ENCODE peak calls at places on chromosomes 6 and 20, in eight cellular contexts. U is astrocyte, Q is AG09309, S is MCF 10A, H is GM20000, P is cardiac fibroblast, T is colonic mucosa, C is LNCaP clone FGC. Y is an unnamed sample.
A peak's percentile ranks its signal among the peaks of the same experiment; 100 is the strongest.

GRCh38 chr6:139981810-139982550 is 607.5 kb upstream of the CITED2 start:
- DNase-seq in U (peak; percentile 46), Q (no peak), C (peak; percentile 89), S (peak; percentile 57), P (peak; percentile 76), H (no peak), T (peak; percentile 48), Y (no peak)

GRCh38 chr6:6931047-6932025 is 176.4 kb upstream of the RREB1 start:
- DNase-seq in P (no peak), S (no peak), Q (no peak), C (no peak), H (no peak), T (no peak), U (no peak), Y (no peak)

GRCh38 chr6:4319992-4320683 is 184.8 kb upstream of the ECI2 start:
- DNase-seq in C (peak; percentile 85), P (peak; percentile 71), S (peak; percentile 62), Q (no peak), U (peak; percentile 68), H (no peak), T (no peak), Y (no peak)

GRCh38 chr6:132623446-132623845 is 629 bp downstream of the TAAR2 start:
- DNase-seq in H (no peak), C (no peak), P (no peak), U (no peak), S (no peak), T (no peak), Q (no peak), Y (no peak)

GRCh38 chr6:45896783-45897441 is 118.7 kb downstream of the CLIC5 start:
- DNase-seq in H (no peak), C (no peak), U (peak; percentile 37), S (peak; percentile 33), P (peak; percentile 48), Q (peak; percentile 93), T (no peak), Y (peak; percentile 47)

GRCh38 chr6:10528170-10528981 is 7.2 kb downstream of the GCNT2 start:
- DNase-seq in T (peak; percentile 74), Q (no peak), U (peak; percentile 59), P (no peak), H (peak; percentile 36), S (peak; percentile 53), C (peak; percentile 79), Y (no peak)

GRCh38 chr20:45433316-45433715 is 17.4 kb downstream of the PIGT start:
- DNase-seq in S (peak; percentile 10), P (peak; percentile 68), U (peak; percentile 56), H (no peak), T (no peak), Q (peak; percentile 20), C (no peak), Y (no peak)

GRCh38 chr6:158086054-158086705 is 81.9 kb downstream of the SERAC1 start:
- DNase-seq in H (peak; percentile 39), U (peak; percentile 64), C (no peak), T (no peak), Q (peak; percentile 73), S (no peak), P (peak; percentile 21), Y (no peak)

GRCh38 chr6:139533573-139534471 is 159.4 kb upstream of the CITED2 start:
- DNase-seq in C (no peak), T (peak; percentile 81), Q (peak; percentile 78), P (peak; percentile 94), H (no peak), U (peak; percentile 74), S (peak; percentile 70), Y (peak; percentile 61)

GRCh38 chr20:62064788-62065668 is 653 bp downstream of the TAF4 start:
- DNase-seq in T (no peak), Q (no peak), S (no peak), U (no peak), P (no peak), H (peak; percentile 77), C (no peak), Y (no peak)

GRCh38 chr6:152794696-152795095 is 44.1 kb downstream of the VIP start:
- DNase-seq in T (no peak), P (no peak), U (no peak), S (no peak), C (no peak), Q (no peak), H (no peak), Y (no peak)

GRCh38 chr20:53958240-53958639 is 112.2 kb downstream of the BCAS1 start:
- DNase-seq in H (no peak), U (no peak), Q (no peak), T (no peak), C (no peak), S (no peak), P (no peak), Y (no peak)

GRCh38 chr6:84356907-84357306 is 129.5 kb upstream of the CEP162 start:
- DNase-seq in T (no peak), C (no peak), H (no peak), U (no peak), Q (no peak), S (no peak), P (peak; percentile 17), Y (no peak)

GRCh38 chr6:84360039-84360438 is 132.6 kb upstream of the CEP162 start:
- DNase-seq in C (no peak), S (no peak), U (no peak), P (no peak), T (no peak), Q (no peak), H (no peak), Y (no peak)

GRCh38 chr6:84361372-84362179 is 134.1 kb upstream of the CEP162 start:
- DNase-seq in U (no peak), Q (no peak), P (peak; percentile 29), T (no peak), S (no peak), H (no peak), C (no peak), Y (no peak)

GRCh38 chr6:84357631-84358030 is 130.2 kb upstream of the CEP162 start:
- DNase-seq in T (no peak), Q (no peak), P (no peak), U (no peak), S (no peak), C (no peak), H (no peak), Y (no peak)

GRCh38 chr6:84358581-84358980 is 131.1 kb upstream of the CEP162 start:
- DNase-seq in U (no peak), P (no peak), Q (no peak), C (no peak), H (no peak), T (no peak), S (no peak), Y (no peak)
- TF ChIP-seq CTCF in U (no peak), P (no peak), Q (no peak), C (no peak), H (no peak), T (no peak), S (no peak), Y (no peak)

DNA sequence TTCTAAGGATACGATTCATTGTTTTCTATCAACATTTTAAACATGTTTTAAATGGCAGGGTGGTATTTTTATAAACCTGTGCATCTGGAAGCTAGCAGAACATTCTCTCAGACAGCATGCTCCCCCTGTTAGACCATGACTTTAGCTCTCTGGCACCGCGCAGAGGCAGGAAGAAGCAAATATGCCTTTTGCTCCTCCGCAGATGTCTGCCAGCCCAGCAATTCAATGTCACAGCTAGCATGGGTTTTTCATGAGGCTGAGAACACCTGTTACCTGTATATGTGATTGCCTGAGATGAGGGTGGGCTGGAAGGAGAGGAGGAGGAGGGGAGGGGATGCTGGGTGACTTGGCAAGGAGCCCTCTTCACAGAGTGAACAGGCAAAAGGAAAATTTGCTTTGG is 6.7 kb downstream of the MTCH1 start:
- DNase-seq in Q (peak; percentile 18), H (no peak), S (no peak), C (no peak), P (peak; percentile 67), T (peak; percentile 34), U (peak; percentile 25), Y (no peak)
- TF ChIP-seq CTCF in Q (peak; percentile 86), H (no peak), S (no peak), C (peak; percentile 85), P (peak; percentile 66), T (peak; percentile 23), U (peak; percentile 42), Y (peak; percentile 49)

GRCh38 chr6:13846841-13847240 is 32.5 kb upstream of the MCUR1 start:
- DNase-seq in P (no peak), T (no peak), U (no peak), S (no peak), H (no peak), Q (no peak), C (no peak), Y (no peak)
- TF ChIP-seq CTCF in P (no peak), T (no peak), U (no peak), S (no peak), H (no peak), Q (peak; percentile 9), C (no peak), Y (no peak)

GRCh38 chr6:138382498-138383265 is 5.0 kb downstream of the SMIM28 start:
- DNase-seq in H (no peak), U (no peak), S (no peak), C (no peak), P (no peak), Q (no peak), T (no peak), Y (no peak)

GRCh38 chr6:138386897-138387296 is 9.2 kb downstream of the SMIM28 start:
- DNase-seq in C (no peak), S (no peak), T (no peak), H (no peak), P (no peak), U (no peak), Q (no peak), Y (no peak)

GRCh38 chr6:138383776-138384175 is 6.1 kb downstream of the SMIM28 start:
- DNase-seq in S (no peak), H (no peak), P (no peak), T (no peak), Q (no peak), C (no peak), U (no peak), Y (no peak)

GRCh38 chr6:138389551-138389950 is 11.8 kb downstream of the SMIM28 start:
- DNase-seq in P (no peak), U (no peak), H (no peak), S (no peak), T (no peak), C (no peak), Q (no peak), Y (no peak)

GRCh38 chr6:138387577-138388368 is 10.1 kb downstream of the SMIM28 start:
- DNase-seq in T (no peak), S (no peak), C (peak; percentile 98), Q (no peak), P (no peak), U (no peak), H (no peak), Y (no peak)
- TF ChIP-seq CTCF in T (no peak), S (no peak), C (no peak), Q (no peak), P (no peak), U (no peak), H (no peak), Y (no peak)